ENCODE peak calls at places on chromosomes 4 and X, in nine cellular contexts. One of them, this sample, is unnamed.
A peak's percentile ranks its signal among the peaks of the same experiment; 100 is the strongest.

GRCh38 chrX:63747331-63747730 is 37.7 kb downstream of the ARHGEF9 start:
- DNase-seq in germinal center: no peak
- DNase-seq in astrocyte: peak; percentile 70
- DNase-seq in iris pigment epithelial cell: peak; percentile 83
- DNase-seq in CD8-positive, alpha-beta memory T cell: no peak
- DNase-seq in colonic mucosa: no peak
- DNase-seq in IMR-90: peak; percentile 68
- DNase-seq in right cardiac atrium: no peak
- DNase-seq in activated CD4-positive, alpha-beta T cell treated with anti-CD3 and anti-CD28 coated beads, Interleukin-2, amount 50 U/mL, for 24 hours: no peak
- DNase-seq in this sample: peak; percentile 50

GRCh38 chrX:120213438-120214265 is 37.0 kb upstream of the ZBTB33 start:
- DNase-seq in right cardiac atrium: no peak
- DNase-seq in iris pigment epithelial cell: peak; percentile 63
- DNase-seq in colonic mucosa: peak; percentile 63
- DNase-seq in germinal center: peak; percentile 36
- DNase-seq in activated CD4-positive, alpha-beta T cell treated with anti-CD3 and anti-CD28 coated beads, Interleukin-2, amount 50 U/mL, for 24 hours: peak; percentile 2
- DNase-seq in astrocyte: peak; percentile 15
- DNase-seq in CD8-positive, alpha-beta memory T cell: peak; percentile 24
- DNase-seq in IMR-90: peak; percentile 59
- DNase-seq in this sample: peak; percentile 12

GRCh38 chr4:184954482-184954881 is 63.8 kb upstream of the HELT start:
- DNase-seq in right cardiac atrium: no peak
- DNase-seq in CD8-positive, alpha-beta memory T cell: no peak
- DNase-seq in activated CD4-positive, alpha-beta T cell treated with anti-CD3 and anti-CD28 coated beads, Interleukin-2, amount 50 U/mL, for 24 hours: no peak
- DNase-seq in astrocyte: no peak
- DNase-seq in iris pigment epithelial cell: no peak
- DNase-seq in germinal center: no peak
- DNase-seq in IMR-90: no peak
- DNase-seq in colonic mucosa: peak; percentile 9
- DNase-seq in this sample: no peak

GRCh38 chr4:172826866-172827265 is 341.7 kb upstream of the GALNT7 start:
- DNase-seq in iris pigment epithelial cell: no peak
- DNase-seq in germinal center: no peak
- DNase-seq in astrocyte: peak; percentile 14
- DNase-seq in colonic mucosa: no peak
- DNase-seq in CD8-positive, alpha-beta memory T cell: no peak
- DNase-seq in right cardiac atrium: no peak
- DNase-seq in activated CD4-positive, alpha-beta T cell treated with anti-CD3 and anti-CD28 coated beads, Interleukin-2, amount 50 U/mL, for 24 hours: no peak
- DNase-seq in IMR-90: no peak
- DNase-seq in this sample: no peak

GRCh38 chr4:118338981-118339765 is 13.6 kb downstream of the PRSS12 start:
- DNase-seq in iris pigment epithelial cell: peak; percentile 83
- DNase-seq in germinal center: no peak
- DNase-seq in astrocyte: peak; percentile 68
- DNase-seq in right cardiac atrium: no peak
- DNase-seq in IMR-90: peak; percentile 91
- DNase-seq in colonic mucosa: no peak
- DNase-seq in CD8-positive, alpha-beta memory T cell: no peak
- DNase-seq in activated CD4-positive, alpha-beta T cell treated with anti-CD3 and anti-CD28 coated beads, Interleukin-2, amount 50 U/mL, for 24 hours: no peak
- DNase-seq in this sample: peak; percentile 10

GRCh38 chr4:3481113-3481531 is 18.0 kb downstream of the DOK7 start:
- DNase-seq in IMR-90: no peak
- DNase-seq in iris pigment epithelial cell: no peak
- DNase-seq in right cardiac atrium: peak; percentile 74
- DNase-seq in CD8-positive, alpha-beta memory T cell: no peak
- DNase-seq in germinal center: no peak
- DNase-seq in activated CD4-positive, alpha-beta T cell treated with anti-CD3 and anti-CD28 coated beads, Interleukin-2, amount 50 U/mL, for 24 hours: no peak
- DNase-seq in colonic mucosa: no peak
- DNase-seq in astrocyte: no peak
- DNase-seq in this sample: no peak

GRCh38 chr4:24104173-24104572 is 214.3 kb upstream of the PPARGC1A start:
- DNase-seq in astrocyte: peak; percentile 56
- DNase-seq in germinal center: no peak
- DNase-seq in CD8-positive, alpha-beta memory T cell: no peak
- DNase-seq in IMR-90: peak; percentile 55
- DNase-seq in colonic mucosa: no peak
- DNase-seq in iris pigment epithelial cell: peak; percentile 72
- DNase-seq in activated CD4-positive, alpha-beta T cell treated with anti-CD3 and anti-CD28 coated beads, Interleukin-2, amount 50 U/mL, for 24 hours: no peak
- DNase-seq in right cardiac atrium: no peak
- DNase-seq in this sample: no peak

GRCh38 chr4:11543710-11544109 is 115.0 kb upstream of the HS3ST1 start:
- DNase-seq in germinal center: no peak
- DNase-seq in CD8-positive, alpha-beta memory T cell: no peak
- DNase-seq in IMR-90: peak; percentile 83
- DNase-seq in astrocyte: peak; percentile 72
- DNase-seq in iris pigment epithelial cell: peak; percentile 65
- DNase-seq in colonic mucosa: no peak
- DNase-seq in activated CD4-positive, alpha-beta T cell treated with anti-CD3 and anti-CD28 coated beads, Interleukin-2, amount 50 U/mL, for 24 hours: no peak
- DNase-seq in right cardiac atrium: no peak
- DNase-seq in this sample: no peak

GRCh38 chr4:20288846-20289512 is 37.3 kb downstream of the SLIT2 start:
- DNase-seq in CD8-positive, alpha-beta memory T cell: no peak
- DNase-seq in germinal center: no peak
- DNase-seq in right cardiac atrium: no peak
- DNase-seq in IMR-90: peak; percentile 47
- DNase-seq in colonic mucosa: no peak
- DNase-seq in astrocyte: no peak
- DNase-seq in activated CD4-positive, alpha-beta T cell treated with anti-CD3 and anti-CD28 coated beads, Interleukin-2, amount 50 U/mL, for 24 hours: no peak
- DNase-seq in iris pigment epithelial cell: peak; percentile 34
- DNase-seq in this sample: no peak

GRCh38 chr4:110621839-110622751 is 782 bp downstream of the PITX2 start:
- DNase-seq in iris pigment epithelial cell: peak; percentile 50
- DNase-seq in activated CD4-positive, alpha-beta T cell treated with anti-CD3 and anti-CD28 coated beads, Interleukin-2, amount 50 U/mL, for 24 hours: no peak
- DNase-seq in CD8-positive, alpha-beta memory T cell: no peak
- DNase-seq in colonic mucosa: no peak
- DNase-seq in IMR-90: no peak
- DNase-seq in germinal center: no peak
- DNase-seq in right cardiac atrium: no peak
- DNase-seq in astrocyte: no peak
- DNase-seq in this sample: no peak

GRCh38 chr4:52912608-52913007 is 50.5 kb downstream of the RASL11B start:
- DNase-seq in activated CD4-positive, alpha-beta T cell treated with anti-CD3 and anti-CD28 coated beads, Interleukin-2, amount 50 U/mL, for 24 hours: no peak
- DNase-seq in CD8-positive, alpha-beta memory T cell: no peak
- DNase-seq in germinal center: no peak
- DNase-seq in astrocyte: peak; percentile 30
- DNase-seq in iris pigment epithelial cell: no peak
- DNase-seq in right cardiac atrium: no peak
- DNase-seq in IMR-90: peak; percentile 40
- DNase-seq in colonic mucosa: no peak
- DNase-seq in this sample: peak; percentile 26

GRCh38 chr4:173909294-173909693 is 374.2 kb downstream of the FBXO8 start:
- DNase-seq in CD8-positive, alpha-beta memory T cell: no peak
- DNase-seq in colonic mucosa: no peak
- DNase-seq in germinal center: no peak
- DNase-seq in activated CD4-positive, alpha-beta T cell treated with anti-CD3 and anti-CD28 coated beads, Interleukin-2, amount 50 U/mL, for 24 hours: no peak
- DNase-seq in iris pigment epithelial cell: no peak
- DNase-seq in astrocyte: no peak
- DNase-seq in IMR-90: no peak
- DNase-seq in right cardiac atrium: no peak
- DNase-seq in this sample: no peak

GRCh38 chr4:142281999-142282398 is 564.1 kb downstream of the INPP4B start:
- DNase-seq in colonic mucosa: no peak
- DNase-seq in astrocyte: no peak
- DNase-seq in CD8-positive, alpha-beta memory T cell: no peak
- DNase-seq in activated CD4-positive, alpha-beta T cell treated with anti-CD3 and anti-CD28 coated beads, Interleukin-2, amount 50 U/mL, for 24 hours: no peak
- DNase-seq in right cardiac atrium: no peak
- DNase-seq in iris pigment epithelial cell: no peak
- DNase-seq in IMR-90: no peak
- DNase-seq in germinal center: no peak
- DNase-seq in this sample: no peak

GRCh38 chr4:150136481-150136880 is 58.2 kb downstream of the DCLK2 start:
- DNase-seq in activated CD4-positive, alpha-beta T cell treated with anti-CD3 and anti-CD28 coated beads, Interleukin-2, amount 50 U/mL, for 24 hours: no peak
- DNase-seq in colonic mucosa: no peak
- DNase-seq in iris pigment epithelial cell: peak; percentile 45
- DNase-seq in astrocyte: peak; percentile 85
- DNase-seq in right cardiac atrium: no peak
- DNase-seq in CD8-positive, alpha-beta memory T cell: no peak
- DNase-seq in germinal center: no peak
- DNase-seq in IMR-90: peak; percentile 76
- DNase-seq in this sample: peak; percentile 50

GRCh38 chr4:6471303-6472007 is 959 bp downstream of the PPP2R2C start:
- DNase-seq in germinal center: no peak
- DNase-seq in IMR-90: no peak
- DNase-seq in colonic mucosa: no peak
- DNase-seq in activated CD4-positive, alpha-beta T cell treated with anti-CD3 and anti-CD28 coated beads, Interleukin-2, amount 50 U/mL, for 24 hours: no peak
- DNase-seq in astrocyte: no peak
- DNase-seq in iris pigment epithelial cell: no peak
- DNase-seq in right cardiac atrium: no peak
- DNase-seq in CD8-positive, alpha-beta memory T cell: no peak
- DNase-seq in this sample: no peak

GRCh38 chr4:761086-761485 is 55.5 kb downstream of the PCGF3 start:
- DNase-seq in CD8-positive, alpha-beta memory T cell: no peak
- DNase-seq in astrocyte: no peak
- DNase-seq in activated CD4-positive, alpha-beta T cell treated with anti-CD3 and anti-CD28 coated beads, Interleukin-2, amount 50 U/mL, for 24 hours: no peak
- DNase-seq in germinal center: no peak
- DNase-seq in colonic mucosa: no peak
- DNase-seq in IMR-90: no peak
- DNase-seq in right cardiac atrium: no peak
- DNase-seq in iris pigment epithelial cell: no peak
- DNase-seq in this sample: no peak

GRCh38 chr4:24642941-24643628 is 58.7 kb upstream of the DHX15 start:
- DNase-seq in right cardiac atrium: no peak
- DNase-seq in activated CD4-positive, alpha-beta T cell treated with anti-CD3 and anti-CD28 coated beads, Interleukin-2, amount 50 U/mL, for 24 hours: no peak
- DNase-seq in germinal center: no peak
- DNase-seq in astrocyte: peak; percentile 88
- DNase-seq in colonic mucosa: peak; percentile 16
- DNase-seq in iris pigment epithelial cell: peak; percentile 50
- DNase-seq in CD8-positive, alpha-beta memory T cell: no peak
- DNase-seq in IMR-90: peak; percentile 85
- DNase-seq in this sample: peak; percentile 79

GRCh38 chrX:18620349-18620748 is 51.6 kb downstream of the RS1 start:
- DNase-seq in right cardiac atrium: no peak
- DNase-seq in astrocyte: no peak
- DNase-seq in IMR-90: no peak
- DNase-seq in CD8-positive, alpha-beta memory T cell: no peak
- DNase-seq in germinal center: no peak
- DNase-seq in activated CD4-positive, alpha-beta T cell treated with anti-CD3 and anti-CD28 coated beads, Interleukin-2, amount 50 U/mL, for 24 hours: no peak
- DNase-seq in iris pigment epithelial cell: no peak
- DNase-seq in colonic mucosa: peak; percentile 30
- DNase-seq in this sample: no peak

GRCh38 chr4:115325836-115326235 is 212.4 kb upstream of the NDST4 start:
- DNase-seq in CD8-positive, alpha-beta memory T cell: no peak
- DNase-seq in activated CD4-positive, alpha-beta T cell treated with anti-CD3 and anti-CD28 coated beads, Interleukin-2, amount 50 U/mL, for 24 hours: no peak
- DNase-seq in colonic mucosa: no peak
- DNase-seq in germinal center: no peak
- DNase-seq in right cardiac atrium: no peak
- DNase-seq in iris pigment epithelial cell: no peak
- DNase-seq in astrocyte: no peak
- DNase-seq in IMR-90: no peak
- DNase-seq in this sample: no peak

GRCh38 chr4:2138846-2139500 is 79.8 kb downstream of the NAT8L start:
- DNase-seq in activated CD4-positive, alpha-beta T cell treated with anti-CD3 and anti-CD28 coated beads, Interleukin-2, amount 50 U/mL, for 24 hours: no peak
- DNase-seq in right cardiac atrium: no peak
- DNase-seq in CD8-positive, alpha-beta memory T cell: no peak
- DNase-seq in germinal center: no peak
- DNase-seq in iris pigment epithelial cell: no peak
- DNase-seq in IMR-90: no peak
- DNase-seq in colonic mucosa: no peak
- DNase-seq in astrocyte: no peak
- DNase-seq in this sample: no peak

GRCh38 chrX:110691446-110691845 is 104.2 kb downstream of the CHRDL1 start:
- DNase-seq in astrocyte: peak; percentile 19
- DNase-seq in CD8-positive, alpha-beta memory T cell: no peak
- DNase-seq in right cardiac atrium: no peak
- DNase-seq in IMR-90: no peak
- DNase-seq in colonic mucosa: no peak
- DNase-seq in iris pigment epithelial cell: peak; percentile 1
- DNase-seq in germinal center: no peak
- DNase-seq in activated CD4-positive, alpha-beta T cell treated with anti-CD3 and anti-CD28 coated beads, Interleukin-2, amount 50 U/mL, for 24 hours: no peak
- DNase-seq in this sample: no peak

GRCh38 chr4:139858436-139859225 is 193.0 kb downstream of the MGST2 start:
- DNase-seq in colonic mucosa: no peak
- DNase-seq in IMR-90: no peak
- DNase-seq in astrocyte: no peak
- DNase-seq in right cardiac atrium: no peak
- DNase-seq in iris pigment epithelial cell: no peak
- DNase-seq in activated CD4-positive, alpha-beta T cell treated with anti-CD3 and anti-CD28 coated beads, Interleukin-2, amount 50 U/mL, for 24 hours: no peak
- DNase-seq in CD8-positive, alpha-beta memory T cell: no peak
- DNase-seq in germinal center: no peak
- DNase-seq in this sample: no peak

GRCh38 chr4:3302786-3303444 is 10.1 kb downstream of the RGS12 start:
- DNase-seq in right cardiac atrium: peak; percentile 34
- DNase-seq in germinal center: no peak
- DNase-seq in astrocyte: no peak
- DNase-seq in colonic mucosa: peak; percentile 17
- DNase-seq in activated CD4-positive, alpha-beta T cell treated with anti-CD3 and anti-CD28 coated beads, Interleukin-2, amount 50 U/mL, for 24 hours: no peak
- DNase-seq in iris pigment epithelial cell: no peak
- DNase-seq in CD8-positive, alpha-beta memory T cell: peak; percentile 21
- DNase-seq in IMR-90: no peak
- DNase-seq in this sample: no peak

GRCh38 chr4:27692098-27692679 is 831.5 kb downstream of the STIM2 start:
- DNase-seq in right cardiac atrium: no peak
- DNase-seq in germinal center: no peak
- DNase-seq in colonic mucosa: no peak
- DNase-seq in IMR-90: peak; percentile 29
- DNase-seq in CD8-positive, alpha-beta memory T cell: no peak
- DNase-seq in iris pigment epithelial cell: peak; percentile 46
- DNase-seq in activated CD4-positive, alpha-beta T cell treated with anti-CD3 and anti-CD28 coated beads, Interleukin-2, amount 50 U/mL, for 24 hours: no peak
- DNase-seq in astrocyte: peak; percentile 3
- DNase-seq in this sample: peak; percentile 25

GRCh38 chrX:13013353-13014110 is 30.9 kb downstream of the FAM9C start:
- DNase-seq in colonic mucosa: peak; percentile 46
- DNase-seq in iris pigment epithelial cell: peak; percentile 52
- DNase-seq in CD8-positive, alpha-beta memory T cell: no peak
- DNase-seq in IMR-90: no peak
- DNase-seq in germinal center: peak; percentile 24
- DNase-seq in activated CD4-positive, alpha-beta T cell treated with anti-CD3 and anti-CD28 coated beads, Interleukin-2, amount 50 U/mL, for 24 hours: no peak
- DNase-seq in right cardiac atrium: no peak
- DNase-seq in astrocyte: no peak
- DNase-seq in this sample: no peak

GRCh38 chr4:48194986-48195773 is 61.1 kb upstream of the TXK start:
- DNase-seq in germinal center: no peak
- DNase-seq in astrocyte: peak; percentile 52
- DNase-seq in iris pigment epithelial cell: peak; percentile 15
- DNase-seq in right cardiac atrium: no peak
- DNase-seq in CD8-positive, alpha-beta memory T cell: no peak
- DNase-seq in IMR-90: peak; percentile 12
- DNase-seq in colonic mucosa: no peak
- DNase-seq in activated CD4-positive, alpha-beta T cell treated with anti-CD3 and anti-CD28 coated beads, Interleukin-2, amount 50 U/mL, for 24 hours: no peak
- DNase-seq in this sample: no peak

GRCh38 chrX:45822124-45822523 is 621.4 kb upstream of the DIPK2B start:
- DNase-seq in CD8-positive, alpha-beta memory T cell: no peak
- DNase-seq in germinal center: no peak
- DNase-seq in IMR-90: no peak
- DNase-seq in iris pigment epithelial cell: peak; percentile 39
- DNase-seq in colonic mucosa: no peak
- DNase-seq in right cardiac atrium: no peak
- DNase-seq in activated CD4-positive, alpha-beta T cell treated with anti-CD3 and anti-CD28 coated beads, Interleukin-2, amount 50 U/mL, for 24 hours: no peak
- DNase-seq in astrocyte: no peak
- DNase-seq in this sample: no peak

GRCh38 chrX:25028726-25029125 is 13.0 kb upstream of the ARX start:
- DNase-seq in astrocyte: peak; percentile 61
- DNase-seq in right cardiac atrium: no peak
- DNase-seq in iris pigment epithelial cell: peak; percentile 66
- DNase-seq in germinal center: no peak
- DNase-seq in IMR-90: peak; percentile 6
- DNase-seq in activated CD4-positive, alpha-beta T cell treated with anti-CD3 and anti-CD28 coated beads, Interleukin-2, amount 50 U/mL, for 24 hours: no peak
- DNase-seq in colonic mucosa: no peak
- DNase-seq in CD8-positive, alpha-beta memory T cell: no peak
- DNase-seq in this sample: peak; percentile 17

GRCh38 chr4:186829740-186830449 is 106.2 kb upstream of the FAT1 start:
- DNase-seq in astrocyte: peak; percentile 97
- DNase-seq in activated CD4-positive, alpha-beta T cell treated with anti-CD3 and anti-CD28 coated beads, Interleukin-2, amount 50 U/mL, for 24 hours: no peak
- DNase-seq in right cardiac atrium: no peak
- DNase-seq in CD8-positive, alpha-beta memory T cell: no peak
- DNase-seq in colonic mucosa: no peak
- DNase-seq in IMR-90: peak; percentile 98
- DNase-seq in germinal center: no peak
- DNase-seq in iris pigment epithelial cell: peak; percentile 99
- DNase-seq in this sample: peak; percentile 93

GRCh38 chr4:187485676-187486075 is 509.9 kb upstream of the ZFP42 start:
- DNase-seq in activated CD4-positive, alpha-beta T cell treated with anti-CD3 and anti-CD28 coated beads, Interleukin-2, amount 50 U/mL, for 24 hours: no peak
- DNase-seq in IMR-90: no peak
- DNase-seq in colonic mucosa: no peak
- DNase-seq in astrocyte: no peak
- DNase-seq in right cardiac atrium: no peak
- DNase-seq in CD8-positive, alpha-beta memory T cell: no peak
- DNase-seq in germinal center: no peak
- DNase-seq in iris pigment epithelial cell: no peak
- DNase-seq in this sample: no peak

GRCh38 chr4:31461425-31461824 is 741.3 kb downstream of the PCDH7 start:
- DNase-seq in germinal center: no peak
- DNase-seq in colonic mucosa: no peak
- DNase-seq in IMR-90: no peak
- DNase-seq in iris pigment epithelial cell: peak; percentile 8
- DNase-seq in right cardiac atrium: no peak
- DNase-seq in CD8-positive, alpha-beta memory T cell: no peak
- DNase-seq in activated CD4-positive, alpha-beta T cell treated with anti-CD3 and anti-CD28 coated beads, Interleukin-2, amount 50 U/mL, for 24 hours: no peak
- DNase-seq in astrocyte: peak; percentile 14
- DNase-seq in this sample: peak; percentile 27